ENCODE peak calls at places on chromosomes 3 and 15, in eight cellular contexts. K is EH; J is dermis microvascular lymphatic vessel endothelial cell; B is LNCaP clone FGC; F is GM23248; T is ELF-1; R is HFF-Myc; Y is activated naive CD4-positive, alpha-beta T cell treated with anti-CD3 and anti-CD28 coated beads, Interleukin-2, amount 50 U/mL, for 72 hours. I is an unnamed sample.

GRCh38 chr3:46612324-46612723 is at the start of gene FAM240A:
- DNase-seq in J (no peak), B (no peak), F (peak; percentile 62), T (no peak), K (no peak), R (no peak), Y (no peak), I (peak; percentile 73)

GRCh38 chr3:16486951-16487480 is 26.5 kb downstream of the RFTN1 start:
- DNase-seq in R (no peak), T (no peak), J (no peak), Y (no peak), F (no peak), K (no peak), B (no peak), I (no peak)

GRCh38 chr15:76108021-76108723 is 48.4 kb downstream of the TMEM266 start:
- DNase-seq in T (no peak), R (no peak), F (no peak), J (no peak), Y (no peak), K (no peak), B (no peak), I (peak; percentile 32)

GRCh38 chr15:68997050-68997449 is 17.4 kb upstream of the NOX5 start:
- DNase-seq in K (no peak), J (no peak), B (no peak), R (no peak), T (no peak), F (no peak), Y (no peak), I (no peak)

GRCh38 chr15:25859838-25860645 is 3.1 kb downstream of the ATP10A start:
- DNase-seq in K (peak; percentile 62), J (no peak), R (no peak), B (peak; percentile 96), F (peak; percentile 54), T (no peak), Y (no peak), I (no peak)

GRCh38 chr3:31444220-31445142 is 88.2 kb upstream of the STT3B start:
- DNase-seq in R (no peak), F (no peak), K (no peak), J (no peak), T (peak; percentile 69), Y (no peak), B (peak; percentile 10), I (peak; percentile 51)

GRCh38 chr3:55813268-55814097 is 326.4 kb upstream of the WNT5A start:
- DNase-seq in F (no peak), K (peak; percentile 11), R (no peak), Y (no peak), T (no peak), B (no peak), J (no peak), I (no peak)

GRCh38 chr3:20103731-20104130 is 63.5 kb downstream of the KAT2B start:
- DNase-seq in R (no peak), Y (no peak), F (no peak), B (no peak), J (no peak), T (no peak), K (no peak), I (no peak)

GRCh38 chr3:130787422-130788068 is 40.9 kb upstream of the PIK3R4 start:
- DNase-seq in F (no peak), T (no peak), R (no peak), J (no peak), B (no peak), Y (no peak), K (no peak), I (peak; percentile 72)

GRCh38 chr3:118055381-118055780 is 979.3 kb downstream of the IGSF11 start:
- DNase-seq in T (no peak), F (no peak), J (no peak), R (no peak), K (no peak), Y (no peak), B (no peak), I (peak; percentile 35)

GRCh38 chr15:26179906-26180305 is 316.8 kb upstream of the ATP10A start:
- DNase-seq in R (no peak), B (no peak), F (peak; percentile 1), J (no peak), T (peak; percentile 79), Y (no peak), K (no peak), I (peak; percentile 57)